ENCODE peak calls at places on chromosomes 16 and 17, in seven cellular contexts. Y is SK-N-SH, R is GM12878, N is K562, Q is HCT116, M is HepG2, P is H1. C is an unnamed sample.

GRCh38 chr17:75380315-75380714 is 25.2 kb downstream of the GRB2 start:
- DNase-seq in Y (no peak), R (no peak), N (no peak), Q (no peak), M (no peak), P (no peak), C (no peak)

GRCh38 chr17:21278304-21279197 is 6.0 kb upstream of the MAP2K3 start:
- DNase-seq in Y (no peak), R (no peak), N (no peak), Q (no peak), M (no peak), P (no peak), C (no peak)

GRCh38 chr16:70768205-70768580 is 32.8 kb downstream of the VAC14 start:
- DNase-seq in Y (no peak), R (no peak), N (no peak), Q (no peak), M (no peak), P (no peak), C (no peak)

GRCh38 chr17:15447928-15448579 is 19.4 kb downstream of the CDRT4 start:
- DNase-seq in Y (no peak), R (no peak), N (no peak), Q (no peak), M (no peak), P (no peak), C (no peak)

GRCh38 chr17:17062866-17063265 is 20.6 kb downstream of the MPRIP start:
- DNase-seq in Y (no peak), R (no peak), N (no peak), Q (no peak), M (no peak), P (no peak), C (no peak)

GRCh38 chr16:31351937-31352315 is 3.0 kb upstream of the ITGAX start:
- DNase-seq in Y (no peak), R (no peak), N (no peak), Q (no peak), M (no peak), P (no peak), C (no peak)

GRCh38 chr17:17779015-17779611 is 57.7 kb downstream of the SREBF1 start:
- DNase-seq in Y (peak), R (no peak), N (no peak), Q (no peak), M (peak), P (no peak), C (no peak)

GRCh38 chr17:72466199-72466598 is 345.4 kb downstream of the SOX9 start:
- DNase-seq in Y (no peak), R (peak), N (no peak), Q (no peak), M (peak), P (no peak), C (no peak)

GRCh38 chr17:75827291-75828050 is 16.7 kb downstream of the UNC13D start:
- DNase-seq in Y (peak), R (no peak), N (no peak), Q (no peak), M (peak), P (peak), C (peak)

GRCh38 chr16:67672739-67673662 is 6.4 kb downstream of the C16orf86 start:
- DNase-seq in Y (peak), R (no peak), N (peak), Q (peak), M (peak), P (peak), C (peak)

GRCh38 chr17:39083270-39083669 is 68.2 kb downstream of the PLXDC1 start:
- DNase-seq in Y (no peak), R (no peak), N (no peak), Q (no peak), M (no peak), P (no peak), C (no peak)

GRCh38 chr16:424033-424622 is 1.3 kb upstream of the RAB11FIP3 start:
- DNase-seq in Y (no peak), R (no peak), N (no peak), Q (no peak), M (peak), P (no peak), C (no peak)

GRCh38 chr17:39926588-39927100 is 757 bp downstream of the ORMDL3 start:
- DNase-seq in Y (peak), R (no peak), N (peak), Q (no peak), M (peak), P (no peak), C (no peak)

GRCh38 chr16:12155235-12155634 is 178.7 kb downstream of the SNX29 start:
- DNase-seq in Y (no peak), R (no peak), N (no peak), Q (no peak), M (no peak), P (no peak), C (no peak)

GRCh38 chr16:2149630-2150417 is 1.4 kb downstream of the RAB26 start:
- DNase-seq in Y (no peak), R (no peak), N (peak), Q (no peak), M (peak), P (peak), C (no peak)

GRCh38 chr17:18186271-18186982 is 2.8 kb downstream of the ALKBH5 start:
- DNase-seq in Y (no peak), R (no peak), N (no peak), Q (no peak), M (no peak), P (no peak), C (no peak)

GRCh38 chr17:39738568-39738901 is 797 bp downstream of the GRB7 start:
- DNase-seq in Y (no peak), R (no peak), N (peak), Q (no peak), M (peak), P (peak), C (no peak)

GRCh38 chr16:89453662-89454321 is 36.6 kb downstream of the ANKRD11 start:
- DNase-seq in Y (no peak), R (no peak), N (peak), Q (no peak), M (no peak), P (no peak), C (peak)

GRCh38 chr17:35449371-35449931 is 885 bp upstream of the SLFN13 start:
- DNase-seq in Y (peak), R (no peak), N (no peak), Q (no peak), M (no peak), P (peak), C (no peak)

GRCh38 chr16:12461201-12461600 is 342.5 kb downstream of the CPPED1 start:
- DNase-seq in Y (no peak), R (no peak), N (no peak), Q (no peak), M (no peak), P (no peak), C (no peak)

GRCh38 chr17:61723183-61723582 is 132.2 kb upstream of the NACA2 start:
- DNase-seq in Y (no peak), R (no peak), N (no peak), Q (no peak), M (peak), P (no peak), C (no peak)

GRCh38 chr16:14354561-14355351 is 275.3 kb downstream of the PARN start:
- DNase-seq in Y (no peak), R (peak), N (no peak), Q (no peak), M (no peak), P (no peak), C (no peak)

GRCh38 chr16:24146523-24146922 is 109.6 kb upstream of the CACNG3 start:
- DNase-seq in Y (no peak), R (no peak), N (no peak), Q (no peak), M (no peak), P (no peak), C (no peak)

GRCh38 chr17:14693382-14693781 is 392.5 kb downstream of the HS3ST3B1 start:
- DNase-seq in Y (no peak), R (no peak), N (no peak), Q (no peak), M (no peak), P (no peak), C (no peak)

GRCh38 chr16:81493755-81494433 is 49.3 kb downstream of the CMIP start:
- DNase-seq in Y (no peak), R (no peak), N (peak), Q (peak), M (peak), P (no peak), C (peak)

GRCh38 chr17:37160940-37161339 is 212.2 kb downstream of the AATF start:
- DNase-seq in Y (no peak), R (no peak), N (no peak), Q (no peak), M (no peak), P (no peak), C (no peak)

GRCh38 chr17:66518108-66518507 is 215.7 kb downstream of the PRKCA start:
- DNase-seq in Y (no peak), R (no peak), N (no peak), Q (no peak), M (no peak), P (no peak), C (no peak)

GRCh38 chr17:34756670-34757021 is 177.3 kb downstream of the TMEM132E start:
- DNase-seq in Y (no peak), R (no peak), N (no peak), Q (no peak), M (no peak), P (no peak), C (no peak)

GRCh38 chr17:72985882-72986720 is 106.4 kb downstream of the SLC39A11 start:
- DNase-seq in Y (peak), R (peak), N (peak), Q (peak), M (peak), P (peak), C (peak)

GRCh38 chr17:42407289-42407836 is 15.7 kb downstream of the CAVIN1 start:
- DNase-seq in Y (peak), R (no peak), N (peak), Q (no peak), M (peak), P (peak), C (peak)

GRCh38 chr17:21041753-21042433 is 918 bp downstream of the USP22 start:
- DNase-seq in Y (peak), R (no peak), N (peak), Q (peak), M (peak), P (peak), C (peak)

GRCh38 chr16:49824600-49824999 is 31.3 kb downstream of the ZNF423 start:
- DNase-seq in Y (no peak), R (no peak), N (no peak), Q (no peak), M (no peak), P (no peak), C (no peak)

GRCh38 chr16:27378871-27379580 is 22.9 kb upstream of the IL21R start:
- DNase-seq in Y (no peak), R (no peak), N (no peak), Q (no peak), M (no peak), P (no peak), C (no peak)

GRCh38 chr17:50423553-50424159 is 2.4 kb upstream of the ACSF2 start:
- DNase-seq in Y (no peak), R (no peak), N (peak), Q (peak), M (peak), P (no peak), C (no peak)

GRCh38 chr17:43832976-43833829 is at the start of gene MPP3:
- DNase-seq in Y (peak), R (no peak), N (peak), Q (no peak), M (no peak), P (peak), C (peak)

GRCh38 chr17:81384929-81385319 is 10.3 kb upstream of the BAHCC1 start:
- DNase-seq in Y (no peak), R (no peak), N (no peak), Q (no peak), M (no peak), P (no peak), C (no peak)

DNA sequence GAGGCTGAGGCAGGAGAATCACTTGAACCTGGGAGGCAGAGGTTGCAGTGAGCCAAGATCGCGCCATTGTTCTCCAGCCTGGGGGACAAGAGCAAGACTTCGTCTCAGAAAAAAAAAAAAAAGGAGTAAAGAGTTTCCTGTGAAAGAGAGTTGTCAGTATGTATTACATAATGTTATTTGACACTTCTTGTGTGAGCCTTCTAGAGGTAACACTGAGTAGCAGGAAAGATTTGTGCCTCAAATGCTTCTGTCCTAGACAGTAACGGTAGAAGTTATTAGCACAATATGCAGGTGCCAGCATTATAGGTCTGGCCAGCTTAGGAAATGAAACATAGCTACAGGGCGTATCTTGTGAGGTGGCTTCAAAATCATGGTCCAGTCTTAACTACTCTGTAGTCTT is 6.2 kb downstream of the RPS6KB1 start:
- DNase-seq in Y (no peak), R (no peak), N (peak), Q (no peak), M (no peak), P (no peak), C (no peak)
- TF ChIP-seq JUND in Y (no peak), R (no peak), N (peak), Q (no peak), M (no peak), P (no peak), C (no peak)

GRCh38 chr16:72946474-72947194 is 101.3 kb downstream of the ZFHX3 start:
- DNase-seq in Y (no peak), R (no peak), N (no peak), Q (no peak), M (no peak), P (no peak), C (no peak)
- TF ChIP-seq JUND in Y (no peak), R (no peak), N (no peak), Q (no peak), M (no peak), P (no peak), C (no peak)

GRCh38 chr17:60039096-60039495 is 39.6 kb downstream of the HEATR6 start:
- DNase-seq in Y (no peak), R (no peak), N (peak), Q (no peak), M (no peak), P (no peak), C (no peak)
- TF ChIP-seq JUND in Y (no peak), R (no peak), N (no peak), Q (no peak), M (no peak), P (no peak), C (no peak)

GRCh38 chr17:3012926-3013581 is 50.4 kb downstream of the OR1D5 start:
- DNase-seq in Y (peak), R (peak), N (peak), Q (peak), M (peak), P (peak), C (peak)
- TF ChIP-seq JUND in Y (no peak), R (no peak), N (no peak), Q (no peak), M (no peak), P (no peak), C (no peak)

DNA sequence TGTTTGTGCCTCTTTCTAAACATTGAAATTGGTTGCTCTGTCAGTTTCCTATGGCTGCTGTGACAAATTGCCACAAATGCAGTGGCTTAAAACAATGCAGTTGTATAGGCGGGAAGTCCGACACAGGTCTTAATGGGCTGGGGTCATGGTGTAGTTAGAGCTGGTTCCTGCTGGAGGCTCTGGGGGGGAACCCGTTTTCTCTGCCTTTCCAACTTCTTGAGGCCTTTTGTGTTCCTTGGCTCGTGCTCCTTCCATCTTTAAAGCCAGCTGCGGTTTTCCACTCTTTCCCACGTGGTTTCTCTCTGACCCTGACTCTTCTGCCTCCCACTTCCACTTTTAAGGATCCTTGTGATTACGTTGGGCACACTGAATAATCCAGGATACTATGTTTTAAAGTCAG is 12.5 kb downstream of the EPN2 start:
- DNase-seq in Y (no peak), R (no peak), N (no peak), Q (no peak), M (no peak), P (no peak), C (no peak)
- TF ChIP-seq JUND in Y (no peak), R (no peak), N (no peak), Q (no peak), M (no peak), P (no peak), C (no peak)

DNA sequence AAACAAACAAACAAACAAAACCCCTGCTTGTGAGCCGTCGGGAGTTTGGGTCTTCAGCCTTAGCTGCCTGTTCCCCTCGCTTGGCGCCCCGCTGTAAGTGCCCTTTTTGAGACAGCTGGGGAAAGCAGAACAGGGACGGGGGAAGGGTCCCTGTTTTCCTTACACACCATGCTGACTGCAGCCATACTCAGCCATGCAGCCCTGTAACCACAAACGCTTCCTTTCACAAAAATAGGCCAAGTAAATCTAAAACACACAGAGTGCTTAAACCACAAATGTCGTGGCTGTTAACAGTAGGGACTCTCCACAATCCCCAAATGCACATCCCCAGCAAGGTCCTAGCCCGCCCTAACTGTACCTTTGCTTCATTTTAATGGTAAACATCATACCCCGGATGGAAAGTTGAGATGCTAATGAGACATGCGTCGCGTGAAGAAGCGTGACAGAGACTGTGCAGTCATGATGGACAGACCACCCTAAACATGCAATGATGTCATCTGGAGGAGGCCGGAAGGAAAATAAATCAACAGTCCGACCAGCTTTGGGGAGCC is 129.9 kb downstream of the MGAT5B start:
- DNase-seq in Y (peak), R (peak), N (no peak), Q (no peak), M (no peak), P (no peak), C (no peak)
- TF ChIP-seq JUND in Y (no peak), R (no peak), N (no peak), Q (no peak), M (no peak), P (no peak), C (no peak)

GRCh38 chr17:77795685-77796084 is 162.8 kb upstream of the TNRC6C start:
- DNase-seq in Y (no peak), R (no peak), N (no peak), Q (no peak), M (no peak), P (no peak), C (no peak)
- TF ChIP-seq JUND in Y (no peak), R (no peak), N (no peak), Q (no peak), M (no peak), P (no peak), C (no peak)

GRCh38 chr16:20940864-20941634 is 40.5 kb downstream of the LYRM1 start:
- DNase-seq in Y (no peak), R (no peak), N (no peak), Q (no peak), M (no peak), P (no peak), C (no peak)

GRCh38 chr16:20937736-20938135 is 37.2 kb downstream of the LYRM1 start:
- DNase-seq in Y (no peak), R (no peak), N (no peak), Q (no peak), M (peak), P (no peak), C (no peak)

GRCh38 chr16:20938426-20938825 is 37.9 kb downstream of the LYRM1 start:
- DNase-seq in Y (no peak), R (no peak), N (no peak), Q (no peak), M (no peak), P (no peak), C (no peak)

GRCh38 chr16:20941635-20941926 is 41.0 kb downstream of the LYRM1 start:
- DNase-seq in Y (no peak), R (no peak), N (no peak), Q (no peak), M (no peak), P (no peak), C (no peak)

GRCh38 chr16:20939599-20939998 is 39.0 kb downstream of the LYRM1 start:
- DNase-seq in Y (no peak), R (no peak), N (no peak), Q (no peak), M (no peak), P (no peak), C (no peak)
- TF ChIP-seq JUND in Y (no peak), R (no peak), N (no peak), Q (no peak), M (no peak), P (no peak), C (no peak)

GRCh38 chr17:45702666-45703266 is 81.4 kb upstream of the CRHR1 start:
- DNase-seq in Y (no peak), R (no peak), N (no peak), Q (no peak), M (no peak), P (no peak), C (peak)
- TF ChIP-seq JUND in Y (no peak), R (no peak), N (no peak), Q (no peak), M (no peak), P (no peak), C (no peak)

C was measured in T47D.